ENCODE peak calls at places on chromosome 19, in seven cellular contexts. One of them, this sample, is unnamed.

GRCh38 chr19:10639836-10640235 is 14.3 kb upstream of the ILF3 start:
- DNase-seq in stimulated activated naive CD8-positive, alpha-beta T cell treated with anti-CD3 and anti-CD28 coated beads, Interleukin-15, amount 100 ng/mL, for 72 hours: no peak
- DNase-seq in midbrain: no peak
- DNase-seq in nucleus accumbens: no peak
- DNase-seq in T-helper 17 cell: no peak
- DNase-seq in NCI-H1092: no peak
- DNase-seq in activated naive CD4-positive, alpha-beta T cell: no peak
- DNase-seq in this sample: no peak

GRCh38 chr19:11324079-11324661 is 15.3 kb downstream of the RAB3D start:
- DNase-seq in T-helper 17 cell: no peak
- DNase-seq in nucleus accumbens: peak
- DNase-seq in NCI-H1092: peak
- DNase-seq in stimulated activated naive CD8-positive, alpha-beta T cell treated with anti-CD3 and anti-CD28 coated beads, Interleukin-15, amount 100 ng/mL, for 72 hours: peak
- DNase-seq in activated naive CD4-positive, alpha-beta T cell: no peak
- DNase-seq in midbrain: peak
- DNase-seq in this sample: no peak

GRCh38 chr19:29507081-29507860 is 18.5 kb upstream of the VSTM2B start:
- DNase-seq in nucleus accumbens: no peak
- DNase-seq in activated naive CD4-positive, alpha-beta T cell: no peak
- DNase-seq in midbrain: no peak
- DNase-seq in stimulated activated naive CD8-positive, alpha-beta T cell treated with anti-CD3 and anti-CD28 coated beads, Interleukin-15, amount 100 ng/mL, for 72 hours: no peak
- DNase-seq in T-helper 17 cell: no peak
- DNase-seq in NCI-H1092: no peak
- DNase-seq in this sample: no peak

GRCh38 chr19:39303373-39304184 is 7.4 kb downstream of the IFNL1 start:
- DNase-seq in NCI-H1092: no peak
- DNase-seq in T-helper 17 cell: no peak
- DNase-seq in activated naive CD4-positive, alpha-beta T cell: no peak
- DNase-seq in nucleus accumbens: no peak
- DNase-seq in midbrain: no peak
- DNase-seq in stimulated activated naive CD8-positive, alpha-beta T cell treated with anti-CD3 and anti-CD28 coated beads, Interleukin-15, amount 100 ng/mL, for 72 hours: no peak
- DNase-seq in this sample: no peak

GRCh38 chr19:18665771-18666202 is 17.7 kb upstream of the CRTC1 start:
- DNase-seq in NCI-H1092: no peak
- DNase-seq in nucleus accumbens: no peak
- DNase-seq in activated naive CD4-positive, alpha-beta T cell: no peak
- DNase-seq in midbrain: no peak
- DNase-seq in T-helper 17 cell: no peak
- DNase-seq in stimulated activated naive CD8-positive, alpha-beta T cell treated with anti-CD3 and anti-CD28 coated beads, Interleukin-15, amount 100 ng/mL, for 72 hours: no peak
- DNase-seq in this sample: no peak

GRCh38 chr19:16366433-16367268 is 42.0 kb downstream of the KLF2 start:
- DNase-seq in activated naive CD4-positive, alpha-beta T cell: no peak
- DNase-seq in stimulated activated naive CD8-positive, alpha-beta T cell treated with anti-CD3 and anti-CD28 coated beads, Interleukin-15, amount 100 ng/mL, for 72 hours: no peak
- DNase-seq in T-helper 17 cell: no peak
- DNase-seq in NCI-H1092: no peak
- DNase-seq in midbrain: peak
- DNase-seq in nucleus accumbens: no peak
- DNase-seq in this sample: no peak

GRCh38 chr19:6092329-6093286 is 17.7 kb downstream of the RFX2 start:
- DNase-seq in stimulated activated naive CD8-positive, alpha-beta T cell treated with anti-CD3 and anti-CD28 coated beads, Interleukin-15, amount 100 ng/mL, for 72 hours: no peak
- DNase-seq in activated naive CD4-positive, alpha-beta T cell: no peak
- DNase-seq in T-helper 17 cell: no peak
- DNase-seq in NCI-H1092: peak
- DNase-seq in midbrain: peak
- DNase-seq in nucleus accumbens: no peak
- DNase-seq in this sample: no peak

GRCh38 chr19:49818691-49819331 is 722 bp downstream of the MED25 start:
- DNase-seq in T-helper 17 cell: no peak
- DNase-seq in stimulated activated naive CD8-positive, alpha-beta T cell treated with anti-CD3 and anti-CD28 coated beads, Interleukin-15, amount 100 ng/mL, for 72 hours: no peak
- DNase-seq in NCI-H1092: no peak
- DNase-seq in activated naive CD4-positive, alpha-beta T cell: no peak
- DNase-seq in nucleus accumbens: no peak
- DNase-seq in midbrain: no peak
- DNase-seq in this sample: no peak

GRCh38 chr19:51621178-51621577 is 9.0 kb downstream of the SIGLEC5 start:
- DNase-seq in NCI-H1092: no peak
- DNase-seq in activated naive CD4-positive, alpha-beta T cell: no peak
- DNase-seq in T-helper 17 cell: no peak
- DNase-seq in stimulated activated naive CD8-positive, alpha-beta T cell treated with anti-CD3 and anti-CD28 coated beads, Interleukin-15, amount 100 ng/mL, for 72 hours: no peak
- DNase-seq in midbrain: no peak
- DNase-seq in nucleus accumbens: no peak
- DNase-seq in this sample: no peak

GRCh38 chr19:56732974-56733373 is 61.4 kb upstream of the ZNF835 start:
- DNase-seq in NCI-H1092: no peak
- DNase-seq in activated naive CD4-positive, alpha-beta T cell: no peak
- DNase-seq in stimulated activated naive CD8-positive, alpha-beta T cell treated with anti-CD3 and anti-CD28 coated beads, Interleukin-15, amount 100 ng/mL, for 72 hours: no peak
- DNase-seq in nucleus accumbens: no peak
- DNase-seq in T-helper 17 cell: no peak
- DNase-seq in midbrain: no peak
- DNase-seq in this sample: no peak